ENCODE peak calls at places on chromosome 14, in seven cellular contexts. One of them, this sample, is unnamed.
A peak's percentile ranks its signal among the peaks of the same experiment; 100 is the strongest.

GRCh38 chr14:21236948-21237797 is 32.1 kb downstream of the HNRNPC start:
- DNase-seq in HepG2: no peak
- DNase-seq in HL-60: no peak
- DNase-seq in GM23338: no peak
- DNase-seq in upper lobe of left lung: no peak
- DNase-seq in HCT116: no peak
- DNase-seq in stomach: no peak
- DNase-seq in this sample: no peak

GRCh38 chr14:70926187-70926830 is 19.1 kb downstream of the PCNX1 start:
- DNase-seq in HepG2: no peak
- DNase-seq in HL-60: no peak
- DNase-seq in GM23338: no peak
- DNase-seq in upper lobe of left lung: no peak
- DNase-seq in HCT116: no peak
- DNase-seq in stomach: no peak
- DNase-seq in this sample: no peak

GRCh38 chr14:21070610-21071224 is 613 bp downstream of the ARHGEF40 start:
- DNase-seq in HepG2: peak; percentile 69
- DNase-seq in HL-60: peak; percentile 77
- DNase-seq in GM23338: peak; percentile 82
- DNase-seq in upper lobe of left lung: peak; percentile 81
- DNase-seq in HCT116: no peak
- DNase-seq in stomach: no peak
- DNase-seq in this sample: no peak

GRCh38 chr14:75702606-75703261 is 41.7 kb downstream of the TTLL5 start:
- DNase-seq in HepG2: no peak
- DNase-seq in HL-60: no peak
- DNase-seq in GM23338: no peak
- DNase-seq in upper lobe of left lung: no peak
- DNase-seq in HCT116: no peak
- DNase-seq in stomach: no peak
- DNase-seq in this sample: no peak

GRCh38 chr14:98501836-98502235 is 770.2 kb downstream of the BCL11B start:
- DNase-seq in HepG2: no peak
- DNase-seq in HL-60: no peak
- DNase-seq in GM23338: no peak
- DNase-seq in upper lobe of left lung: no peak
- DNase-seq in HCT116: no peak
- DNase-seq in stomach: no peak
- DNase-seq in this sample: no peak

GRCh38 chr14:41167040-41167439 is 439.6 kb upstream of the LRFN5 start:
- DNase-seq in HepG2: no peak
- DNase-seq in HL-60: no peak
- DNase-seq in GM23338: peak; percentile 33
- DNase-seq in upper lobe of left lung: no peak
- DNase-seq in HCT116: no peak
- DNase-seq in stomach: no peak
- DNase-seq in this sample: no peak

GRCh38 chr14:104678346-104678745 is 11.1 kb upstream of the INF2 start:
- DNase-seq in HepG2: no peak
- DNase-seq in HL-60: peak; percentile 18
- DNase-seq in GM23338: no peak
- DNase-seq in upper lobe of left lung: no peak
- DNase-seq in HCT116: no peak
- DNase-seq in stomach: no peak
- DNase-seq in this sample: peak; percentile 74

GRCh38 chr14:85978851-85979250 is 448.9 kb downstream of the FLRT2 start:
- DNase-seq in HepG2: no peak
- DNase-seq in HL-60: no peak
- DNase-seq in GM23338: no peak
- DNase-seq in upper lobe of left lung: no peak
- DNase-seq in HCT116: no peak
- DNase-seq in stomach: no peak
- DNase-seq in this sample: no peak

GRCh38 chr14:100887728-100888335 is 15.7 kb downstream of the RTL1 start:
- DNase-seq in HepG2: no peak
- DNase-seq in HL-60: no peak
- DNase-seq in GM23338: no peak
- DNase-seq in upper lobe of left lung: no peak
- DNase-seq in HCT116: no peak
- DNase-seq in stomach: no peak
- DNase-seq in this sample: peak; percentile 33

GRCh38 chr14:53190938-53191337 is 37.8 kb upstream of the DDHD1 start:
- DNase-seq in HepG2: no peak
- DNase-seq in HL-60: no peak
- DNase-seq in GM23338: no peak
- DNase-seq in upper lobe of left lung: no peak
- DNase-seq in HCT116: no peak
- DNase-seq in stomach: no peak
- DNase-seq in this sample: no peak

GRCh38 chr14:100836961-100837811 is 11.3 kb downstream of the MEG3 start:
- DNase-seq in HepG2: no peak
- DNase-seq in HL-60: no peak
- DNase-seq in GM23338: no peak
- DNase-seq in upper lobe of left lung: no peak
- DNase-seq in HCT116: no peak
- DNase-seq in stomach: no peak
- DNase-seq in this sample: no peak

GRCh38 chr14:54564799-54565235 is 2.1 kb upstream of the SAMD4A start:
- DNase-seq in HepG2: peak; percentile 13
- DNase-seq in HL-60: no peak
- DNase-seq in GM23338: no peak
- DNase-seq in upper lobe of left lung: no peak
- DNase-seq in HCT116: no peak
- DNase-seq in stomach: no peak
- DNase-seq in this sample: peak; percentile 69

GRCh38 chr14:99603471-99603933 is 505 bp downstream of the CCDC85C start:
- DNase-seq in HepG2: no peak
- DNase-seq in HL-60: no peak
- DNase-seq in GM23338: peak; percentile 53
- DNase-seq in upper lobe of left lung: peak; percentile 92
- DNase-seq in HCT116: no peak
- DNase-seq in stomach: no peak
- DNase-seq in this sample: no peak

GRCh38 chr14:75484711-75485429 is 37.4 kb upstream of the BATF start:
- DNase-seq in HepG2: no peak
- DNase-seq in HL-60: no peak
- DNase-seq in GM23338: no peak
- DNase-seq in upper lobe of left lung: no peak
- DNase-seq in HCT116: no peak
- DNase-seq in stomach: no peak
- DNase-seq in this sample: no peak

GRCh38 chr14:55938249-55938791 is 179.9 kb upstream of the PELI2 start:
- DNase-seq in HepG2: no peak
- DNase-seq in HL-60: no peak
- DNase-seq in GM23338: no peak
- DNase-seq in upper lobe of left lung: peak; percentile 2
- DNase-seq in HCT116: no peak
- DNase-seq in stomach: peak; percentile 58
- DNase-seq in this sample: peak; percentile 82

GRCh38 chr14:39181026-39181692 is 6.1 kb downstream of the PNN start:
- DNase-seq in HepG2: no peak
- DNase-seq in HL-60: no peak
- DNase-seq in GM23338: no peak
- DNase-seq in upper lobe of left lung: no peak
- DNase-seq in HCT116: no peak
- DNase-seq in stomach: no peak
- DNase-seq in this sample: no peak

GRCh38 chr14:104697317-104697703 is 7.9 kb downstream of the INF2 start:
- DNase-seq in HepG2: no peak
- DNase-seq in HL-60: no peak
- DNase-seq in GM23338: no peak
- DNase-seq in upper lobe of left lung: peak; percentile 81
- DNase-seq in HCT116: no peak
- DNase-seq in stomach: no peak
- DNase-seq in this sample: no peak

GRCh38 chr14:63286071-63286470 is 32.7 kb downstream of the GPHB5 start:
- DNase-seq in HepG2: no peak
- DNase-seq in HL-60: no peak
- DNase-seq in GM23338: no peak
- DNase-seq in upper lobe of left lung: no peak
- DNase-seq in HCT116: no peak
- DNase-seq in stomach: no peak
- DNase-seq in this sample: no peak

GRCh38 chr14:52124791-52125661 is 56.2 kb upstream of the NID2 start:
- DNase-seq in HepG2: no peak
- DNase-seq in HL-60: no peak
- DNase-seq in GM23338: peak; percentile 55
- DNase-seq in upper lobe of left lung: no peak
- DNase-seq in HCT116: no peak
- DNase-seq in stomach: no peak
- DNase-seq in this sample: no peak

GRCh38 chr14:42391146-42391821 is 784.6 kb downstream of the LRFN5 start:
- DNase-seq in HepG2: no peak
- DNase-seq in HL-60: no peak
- DNase-seq in GM23338: no peak
- DNase-seq in upper lobe of left lung: no peak
- DNase-seq in HCT116: no peak
- DNase-seq in stomach: no peak
- DNase-seq in this sample: no peak

GRCh38 chr14:104427126-104427851 is 152.3 kb upstream of the C14orf180 start:
- DNase-seq in HepG2: no peak
- DNase-seq in HL-60: no peak
- DNase-seq in GM23338: no peak
- DNase-seq in upper lobe of left lung: peak; percentile 60
- DNase-seq in HCT116: no peak
- DNase-seq in stomach: peak; percentile 19
- DNase-seq in this sample: peak; percentile 53

GRCh38 chr14:24399981-24400718 is 1.3 kb downstream of the NYNRIN start:
- DNase-seq in HepG2: no peak
- DNase-seq in HL-60: no peak
- DNase-seq in GM23338: no peak
- DNase-seq in upper lobe of left lung: no peak
- DNase-seq in HCT116: no peak
- DNase-seq in stomach: no peak
- DNase-seq in this sample: peak; percentile 58
- H3K4me3 ChIP-seq in HepG2: peak overlapping the region; percentile 74
- H3K4me3 ChIP-seq in HL-60: no peak overlapping the region
- H3K4me3 ChIP-seq in GM23338: peak overlapping the region; percentile 86
- H3K4me3 ChIP-seq in upper lobe of left lung: peak overlapping the region; percentile 80
- H3K4me3 ChIP-seq in HCT116: no peak overlapping the region
- H3K4me3 ChIP-seq in stomach: peak overlapping the region; percentile 61
- H3K4me3 ChIP-seq in this sample: peak overlapping the region; percentile 73

GRCh38 chr14:56989359-56989758 is 179.1 kb upstream of the OTX2 start:
- DNase-seq in HepG2: no peak
- DNase-seq in HL-60: no peak
- DNase-seq in GM23338: no peak
- DNase-seq in upper lobe of left lung: no peak
- DNase-seq in HCT116: no peak
- DNase-seq in stomach: no peak
- DNase-seq in this sample: no peak
- TF ChIP-seq POLR2AphosphoS5 in HepG2: no peak
- TF ChIP-seq POLR2AphosphoS5 in HL-60: no peak
- TF ChIP-seq POLR2AphosphoS5 in GM23338: no peak
- TF ChIP-seq POLR2AphosphoS5 in upper lobe of left lung: no peak
- TF ChIP-seq POLR2AphosphoS5 in HCT116: no peak
- TF ChIP-seq POLR2AphosphoS5 in stomach: no peak
- TF ChIP-seq POLR2AphosphoS5 in this sample: no peak

GRCh38 chr14:37587438-37587837 is 7.6 kb downstream of the FOXA1 start:
- DNase-seq in HepG2: no peak
- DNase-seq in HL-60: no peak
- DNase-seq in GM23338: no peak
- DNase-seq in upper lobe of left lung: no peak
- DNase-seq in HCT116: no peak
- DNase-seq in stomach: no peak
- DNase-seq in this sample: no peak
- H3K4me3 ChIP-seq in HepG2: peak overlapping the region; percentile 91
- H3K4me3 ChIP-seq in HL-60: no peak overlapping the region
- H3K4me3 ChIP-seq in GM23338: peak overlapping the region; percentile 75
- H3K4me3 ChIP-seq in upper lobe of left lung: peak overlapping the region; percentile 62
- H3K4me3 ChIP-seq in HCT116: peak overlapping the region; percentile 46
- H3K4me3 ChIP-seq in stomach: peak overlapping the region; percentile 53
- H3K4me3 ChIP-seq in this sample: no peak overlapping the region

DNA sequence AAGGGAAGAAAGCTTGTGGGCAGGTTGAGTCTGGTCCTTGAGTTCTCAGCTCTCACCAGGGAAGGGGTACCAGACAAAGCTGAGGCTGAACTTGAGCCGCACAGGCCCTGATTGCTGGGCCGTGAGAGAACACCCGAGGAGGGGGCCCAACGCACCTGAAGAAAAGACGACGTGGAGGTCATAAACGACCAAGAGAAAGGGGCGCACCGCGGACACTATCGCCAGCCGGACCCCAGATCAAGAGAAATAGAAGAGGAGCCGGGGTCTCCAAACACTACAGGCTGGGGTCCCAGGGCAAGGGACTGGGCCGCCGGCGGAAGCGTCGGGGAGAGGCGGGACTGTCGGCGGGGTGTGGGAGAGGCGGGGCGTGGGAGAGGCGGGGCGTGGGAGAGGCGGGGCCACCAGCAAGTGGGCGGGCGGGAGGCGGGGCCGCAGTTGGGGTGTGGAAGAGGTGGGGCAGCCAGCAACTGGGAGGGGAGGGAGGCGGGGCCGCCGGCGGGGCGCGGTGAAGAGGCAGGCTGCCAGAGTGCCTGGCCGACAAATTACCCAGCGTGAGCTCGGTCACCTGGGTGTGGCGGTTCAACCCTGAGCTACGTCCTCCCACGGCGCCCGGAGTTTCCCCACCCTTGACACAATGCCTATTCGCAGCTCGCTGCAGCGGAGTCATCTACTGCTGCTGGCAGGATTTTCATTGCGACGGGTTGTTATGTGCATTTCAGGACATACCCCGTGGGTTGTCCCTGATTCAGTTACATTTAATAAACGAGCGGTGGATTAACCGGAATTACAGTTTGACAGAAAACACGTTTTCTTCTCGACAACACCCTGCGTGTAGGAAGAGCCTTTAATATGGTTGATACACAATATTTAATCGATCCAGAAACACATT is 15.5 kb upstream of the NEMF start:
- DNase-seq in HepG2: peak; percentile 82
- DNase-seq in HL-60: peak; percentile 98
- DNase-seq in GM23338: peak; percentile 94
- DNase-seq in upper lobe of left lung: peak; percentile 100
- DNase-seq in HCT116: peak; percentile 94
- DNase-seq in stomach: peak; percentile 98
- DNase-seq in this sample: peak; percentile 98
- TF ChIP-seq POLR2AphosphoS5 in HepG2: peak; percentile 81
- TF ChIP-seq POLR2AphosphoS5 in HL-60: no peak
- TF ChIP-seq POLR2AphosphoS5 in GM23338: peak; percentile 76
- TF ChIP-seq POLR2AphosphoS5 in upper lobe of left lung: peak; percentile 68
- TF ChIP-seq POLR2AphosphoS5 in HCT116: peak; percentile 98
- TF ChIP-seq POLR2AphosphoS5 in stomach: peak; percentile 90
- TF ChIP-seq POLR2AphosphoS5 in this sample: peak; percentile 87

DNA sequence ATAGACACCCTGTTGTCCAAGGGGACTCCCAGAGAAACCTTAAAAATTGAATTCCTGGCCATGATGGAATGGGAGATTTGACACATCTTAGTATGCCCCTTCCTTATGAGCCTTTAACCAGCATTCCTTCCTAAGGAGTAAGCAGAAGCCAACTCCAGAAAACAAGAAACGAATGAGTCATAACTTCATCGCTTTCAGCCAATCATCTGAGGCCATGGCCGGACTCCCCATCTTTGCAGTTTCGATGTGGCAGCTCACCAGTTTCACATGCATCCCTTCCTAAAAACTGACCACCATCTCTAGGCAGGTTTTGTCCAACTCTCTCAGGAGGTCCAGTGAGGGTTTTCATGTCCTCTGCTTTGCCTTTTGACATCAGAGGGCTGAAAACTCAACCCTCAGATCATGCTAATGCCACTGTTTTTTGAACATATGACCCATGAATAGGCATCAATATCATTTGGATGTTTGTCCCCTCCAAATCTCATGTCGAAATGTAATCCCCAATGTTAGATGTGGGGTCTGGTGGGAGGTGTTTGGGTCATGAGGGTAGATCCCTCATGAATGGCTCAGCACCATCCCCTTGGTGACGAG is 19.9 kb downstream of the DAAM1 start:
- DNase-seq in HepG2: no peak
- DNase-seq in HL-60: no peak
- DNase-seq in GM23338: no peak
- DNase-seq in upper lobe of left lung: no peak
- DNase-seq in HCT116: no peak
- DNase-seq in stomach: no peak
- DNase-seq in this sample: no peak
- H3K4me3 ChIP-seq in HepG2: no peak overlapping the region
- H3K4me3 ChIP-seq in HL-60: no peak overlapping the region
- H3K4me3 ChIP-seq in GM23338: no peak overlapping the region
- H3K4me3 ChIP-seq in upper lobe of left lung: no peak overlapping the region
- H3K4me3 ChIP-seq in HCT116: no peak overlapping the region
- H3K4me3 ChIP-seq in stomach: no peak overlapping the region
- H3K4me3 ChIP-seq in this sample: no peak overlapping the region